ENCODE peak calls at places on chromosomes 2 and 18, in ten cellular contexts. B, R, S, K, A, L, O, Z, Q and D are unnamed samples.

GRCh38 chr2:225458431-225459117 is 59.1 kb downstream of the NYAP2 start:
- DNase-seq in O (no peak), R (no peak), L (no peak), K (no peak), Q (no peak), A (no peak), S (no peak), B (no peak), Z (no peak), D (no peak)

GRCh38 chr18:49890041-49890440 is 76.7 kb upstream of the ACAA2 start:
- DNase-seq in R (no peak), Q (no peak), A (no peak), O (no peak), K (no peak), S (no peak), L (no peak), B (no peak), Z (no peak), D (no peak)

GRCh38 chr2:239506101-239506808 is 105.4 kb upstream of the HDAC4 start:
- DNase-seq in L (no peak), A (no peak), B (no peak), O (no peak), Z (no peak), K (no peak), S (no peak), Q (no peak), R (no peak), D (no peak)

GRCh38 chr2:45918816-45919655 is 267.6 kb downstream of the PRKCE start:
- DNase-seq in A (no peak), K (no peak), S (no peak), Q (no peak), B (no peak), O (no peak), R (peak), L (no peak), Z (no peak), D (no peak)

GRCh38 chr18:25826823-25827617 is 263.4 kb downstream of the SS18 start:
- DNase-seq in Q (no peak), S (no peak), K (no peak), R (no peak), B (peak), O (no peak), Z (no peak), L (peak), A (no peak), D (no peak)

GRCh38 chr2:54557601-54558187 is 101.6 kb downstream of the SPTBN1 start:
- DNase-seq in K (peak), A (no peak), L (peak), Q (peak), S (peak), Z (no peak), O (no peak), B (peak), R (peak), D (peak)

GRCh38 chr18:14969507-14969906 is 221.5 kb downstream of the ANKRD30B start:
- DNase-seq in R (no peak), L (no peak), B (no peak), S (no peak), K (no peak), Q (no peak), Z (no peak), A (no peak), O (no peak), D (peak)

GRCh38 chr2:215764441-215765048 is 248.8 kb downstream of the MREG start:
- DNase-seq in R (no peak), S (no peak), L (no peak), Q (no peak), Z (peak), B (peak), O (peak), K (no peak), A (no peak), D (no peak)

GRCh38 chr2:135773917-135774316 is 32.3 kb downstream of the UBXN4 start:
- DNase-seq in K (no peak), O (no peak), Z (no peak), B (no peak), Q (no peak), S (no peak), L (peak), A (no peak), R (no peak), D (no peak)

GRCh38 chr2:107002735-107003134 is 116.8 kb upstream of the ST6GAL2 start:
- DNase-seq in B (no peak), Q (no peak), K (no peak), O (no peak), A (no peak), R (no peak), Z (no peak), S (no peak), L (no peak), D (no peak)

GRCh38 chr2:173210270-173211196 is 134.9 kb downstream of the MAP3K20 start:
- DNase-seq in A (peak), L (peak), S (peak), Q (peak), Z (peak), R (peak), B (peak), K (peak), O (peak), D (peak)

GRCh38 chr2:46554381-46554780 is 75.0 kb downstream of the TMEM247 start:
- DNase-seq in S (no peak), B (no peak), O (no peak), R (no peak), Z (no peak), Q (no peak), L (no peak), A (peak), K (no peak), D (peak)

GRCh38 chr2:170155723-170156253 is 22.2 kb upstream of the MYO3B start:
- DNase-seq in S (no peak), B (peak), K (no peak), L (no peak), A (no peak), O (no peak), Z (no peak), Q (no peak), R (no peak), D (no peak)

GRCh38 chr2:173978447-173978846 is 13.3 kb upstream of the SP3 start:
- DNase-seq in R (no peak), K (no peak), O (no peak), Q (no peak), B (peak), S (no peak), A (no peak), L (no peak), Z (no peak), D (no peak)

GRCh38 chr2:168639501-168639900 is 162.9 kb upstream of the NOSTRIN start:
- DNase-seq in K (no peak), Q (peak), B (no peak), A (peak), S (peak), O (peak), R (peak), L (peak), Z (peak), D (peak)

GRCh38 chr2:101516833-101517690 is 42.1 kb upstream of the RFX8 start:
- DNase-seq in A (no peak), R (no peak), B (peak), Z (no peak), S (no peak), K (no peak), Q (no peak), O (peak), L (peak), D (no peak)

GRCh38 chr2:113173563-113174368 is at the start of gene PSD4:
- DNase-seq in Q (peak), A (no peak), O (no peak), Z (no peak), K (no peak), B (no peak), S (peak), L (no peak), R (no peak), D (no peak)

GRCh38 chr2:221097568-221097915 is 474.6 kb downstream of the EPHA4 start:
- DNase-seq in S (no peak), Z (peak), L (peak), A (no peak), K (no peak), R (no peak), O (no peak), B (no peak), Q (no peak), D (no peak)

GRCh38 chr2:204486855-204487254 is 58.4 kb upstream of the PARD3B start:
- DNase-seq in S (no peak), R (no peak), A (no peak), O (no peak), K (no peak), L (peak), Q (no peak), B (no peak), Z (no peak), D (no peak)

GRCh38 chr2:97693476-97693875 is 19.9 kb upstream of the ZAP70 start:
- DNase-seq in K (no peak), L (no peak), O (no peak), A (no peak), R (no peak), Q (no peak), S (no peak), B (peak), Z (no peak), D (no peak)

GRCh38 chr18:49082714-49083688 is 132.2 kb upstream of the SMAD7 start:
- DNase-seq in R (no peak), B (peak), A (no peak), Z (no peak), L (no peak), Q (no peak), K (no peak), S (no peak), O (no peak), D (no peak)

GRCh38 chr2:173288561-173288960 is 66.1 kb upstream of the CDCA7 start:
- DNase-seq in Z (peak), L (peak), Q (no peak), R (no peak), S (no peak), A (no peak), O (no peak), B (peak), K (no peak), D (no peak)

GRCh38 chr2:9333591-9334171 is 89.6 kb downstream of the ITGB1BP1 start:
- DNase-seq in Q (peak), R (peak), B (peak), S (peak), Z (peak), O (no peak), A (peak), L (peak), K (peak), D (peak)

GRCh38 chr2:112230371-112230770 is 24.5 kb downstream of the ZC3H8 start:
- DNase-seq in Q (no peak), R (no peak), O (no peak), Z (no peak), S (no peak), B (no peak), K (no peak), A (no peak), L (no peak), D (no peak)

GRCh38 chr18:57771183-57771582 is 31.9 kb downstream of the ATP8B1 start:
- DNase-seq in B (peak), A (no peak), O (no peak), Z (no peak), R (no peak), K (no peak), L (peak), S (no peak), Q (peak), D (no peak)

GRCh38 chr2:130264046-130264445 is 65.8 kb upstream of the TUBA3E start:
- DNase-seq in Z (no peak), Q (no peak), K (no peak), B (no peak), O (no peak), S (no peak), A (no peak), L (no peak), R (no peak), D (no peak)

GRCh38 chr2:240687045-240687740 is 4.5 kb upstream of the AQP12A start:
- DNase-seq in S (no peak), L (no peak), A (no peak), K (no peak), Z (no peak), Q (no peak), R (peak), O (no peak), B (no peak), D (peak)

GRCh38 chr2:8116661-8117060 is 565.2 kb upstream of the ID2 start:
- DNase-seq in B (peak), A (no peak), O (no peak), Q (peak), S (no peak), L (no peak), Z (no peak), K (no peak), R (no peak), D (no peak)

GRCh38 chr2:72011356-72011661 is 136.4 kb downstream of the CYP26B1 start:
- DNase-seq in Q (no peak), O (no peak), L (no peak), A (no peak), K (no peak), R (no peak), S (no peak), Z (no peak), B (no peak), D (no peak)

GRCh38 chr18:25126751-25127150 is 225.2 kb downstream of the ZNF521 start:
- DNase-seq in O (no peak), L (no peak), S (no peak), B (no peak), K (no peak), Q (no peak), A (no peak), R (no peak), Z (no peak), D (no peak)

GRCh38 chr18:46019956-46020355 is 52.1 kb downstream of the PSTPIP2 start:
- DNase-seq in L (no peak), Z (no peak), O (no peak), S (no peak), K (no peak), B (peak), Q (no peak), A (no peak), R (no peak), D (no peak)

GRCh38 chr18:49015886-49016647 is 65.3 kb upstream of the SMAD7 start:
- DNase-seq in O (no peak), R (no peak), A (no peak), L (no peak), S (no peak), Z (no peak), B (no peak), K (no peak), Q (peak), D (no peak)

GRCh38 chr18:21303913-21304312 is 61.9 kb downstream of the GREB1L start:
- DNase-seq in L (peak), S (no peak), R (no peak), Z (no peak), B (peak), Q (no peak), K (no peak), A (no peak), O (no peak), D (no peak)

GRCh38 chr2:26186371-26186770 is 13.5 kb downstream of the GAREM2 start:
- DNase-seq in O (no peak), K (no peak), A (no peak), R (no peak), Q (no peak), S (no peak), L (no peak), B (no peak), Z (no peak), D (no peak)

GRCh38 chr2:105812180-105813044 is 67.7 kb downstream of the NCK2 start:
- DNase-seq in Z (peak), A (no peak), R (peak), B (no peak), Q (no peak), K (peak), S (peak), O (no peak), L (no peak), D (no peak)
- H3K27ac ChIP-seq in Z (peak), A (peak), R (no peak), B (no peak), Q (no peak), K (no peak), S (peak), O (peak), L (peak), D (no peak)

GRCh38 chr2:201696151-201696659 is 2.2 kb downstream of the MPP4 start:
- DNase-seq in A (no peak), L (peak), Q (no peak), S (no peak), O (peak), R (no peak), Z (peak), B (no peak), K (no peak), D (no peak)

GRCh38 chr2:201698588-201699226 is at the start of gene MPP4:
- DNase-seq in B (peak), L (no peak), A (no peak), Z (no peak), R (no peak), K (no peak), S (no peak), Q (no peak), O (no peak), D (no peak)

GRCh38 chr2:201699384-201699783 is 940 bp upstream of the MPP4 start:
- DNase-seq in Q (no peak), O (no peak), R (no peak), S (no peak), Z (no peak), K (no peak), B (no peak), L (no peak), A (no peak), D (no peak)

GRCh38 chr2:201701591-201701990 is 3.1 kb upstream of the MPP4 start:
- DNase-seq in R (no peak), K (no peak), A (no peak), Z (no peak), Q (no peak), L (no peak), S (no peak), O (no peak), B (no peak), D (no peak)

GRCh38 chr2:201697899-201698298 is 545 bp downstream of the MPP4 start:
- DNase-seq in B (peak), K (no peak), S (no peak), O (no peak), Z (peak), Q (no peak), L (peak), R (no peak), A (no peak), D (no peak)
- H3K27ac ChIP-seq in B (peak), K (no peak), S (no peak), O (peak), Z (peak), Q (no peak), L (no peak), R (no peak), A (no peak), D (no peak)

DNA sequence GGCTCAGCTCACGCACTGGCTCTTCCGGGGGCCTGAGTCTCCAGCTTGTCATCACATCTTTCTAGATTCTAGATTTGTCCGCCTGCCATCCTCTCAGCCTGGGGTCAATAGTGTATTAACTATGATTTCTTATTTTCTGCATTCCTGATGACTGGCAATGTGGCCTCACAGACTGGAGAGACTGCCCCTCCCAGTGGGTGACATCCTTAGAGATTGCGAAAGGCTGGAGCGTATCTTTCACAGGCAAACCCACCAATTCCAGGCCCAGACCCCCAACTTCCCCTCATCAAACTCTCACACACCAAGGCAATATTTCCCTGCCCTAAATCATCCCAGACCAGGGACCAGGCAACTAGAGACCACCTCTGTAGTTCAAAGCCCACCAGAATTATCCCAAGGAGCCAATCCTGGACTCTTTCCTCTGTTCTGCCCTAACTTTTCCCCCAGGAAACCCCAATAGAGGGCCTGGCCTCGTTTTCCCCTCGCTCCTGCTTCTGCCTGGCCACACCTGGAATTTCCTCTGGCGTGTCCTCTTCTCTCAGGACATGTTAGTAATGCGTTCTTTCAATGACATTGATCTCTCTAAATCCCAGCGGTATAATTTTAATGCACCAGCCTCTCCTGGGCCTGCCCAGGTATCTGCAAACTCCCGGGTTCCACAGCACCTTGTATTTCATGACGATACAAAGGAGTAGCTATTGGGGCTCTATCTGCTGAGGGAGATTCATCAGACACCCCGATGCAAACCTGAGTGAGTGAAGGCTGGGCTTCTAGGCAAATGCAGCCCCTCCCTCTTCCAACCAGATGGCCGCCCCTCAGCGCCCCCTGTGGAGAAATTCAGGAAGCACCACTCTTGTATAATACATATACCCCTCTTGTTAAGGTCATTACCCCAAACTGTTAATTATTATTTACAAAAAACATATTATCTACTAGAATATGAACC is 2.4 kb upstream of the KCNF1 start:
- DNase-seq in O (no peak), S (no peak), Z (no peak), K (peak), B (no peak), L (no peak), R (no peak), Q (no peak), A (no peak), D (no peak)
- H3K27ac ChIP-seq in O (no peak), S (no peak), Z (no peak), K (no peak), B (no peak), L (no peak), R (no peak), Q (no peak), A (no peak), D (no peak)

DNA sequence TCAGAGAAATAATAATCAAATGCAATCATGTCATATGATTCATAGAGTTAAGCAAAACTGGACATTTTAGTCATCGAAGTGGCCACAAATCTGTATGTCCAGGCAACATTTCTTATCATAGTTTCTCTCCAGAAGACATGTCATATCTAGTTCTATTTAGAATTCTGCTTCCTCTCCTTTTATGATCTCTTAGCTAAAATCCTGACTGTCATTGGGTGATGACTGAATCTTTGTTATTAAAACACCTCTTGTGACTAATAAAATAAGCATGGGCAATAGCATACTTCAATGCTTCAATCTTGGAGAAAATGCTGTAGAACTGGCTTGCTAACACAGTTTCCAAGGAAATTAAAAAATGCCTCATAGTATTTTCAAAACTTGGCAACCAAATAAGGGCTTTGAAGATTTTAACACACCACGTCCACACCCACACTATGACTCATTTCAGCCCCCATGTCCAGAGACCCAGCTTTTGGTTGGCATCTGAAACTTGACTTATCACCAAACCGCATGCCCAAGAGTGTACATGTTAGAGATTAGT is 106.6 kb upstream of the ETAA1 start:
- DNase-seq in Z (no peak), K (no peak), B (peak), A (no peak), L (peak), O (peak), Q (no peak), R (no peak), S (no peak), D (no peak)
- H3K27ac ChIP-seq in Z (no peak), K (no peak), B (no peak), A (no peak), L (no peak), O (peak), Q (no peak), R (no peak), S (no peak), D (no peak)

DNA sequence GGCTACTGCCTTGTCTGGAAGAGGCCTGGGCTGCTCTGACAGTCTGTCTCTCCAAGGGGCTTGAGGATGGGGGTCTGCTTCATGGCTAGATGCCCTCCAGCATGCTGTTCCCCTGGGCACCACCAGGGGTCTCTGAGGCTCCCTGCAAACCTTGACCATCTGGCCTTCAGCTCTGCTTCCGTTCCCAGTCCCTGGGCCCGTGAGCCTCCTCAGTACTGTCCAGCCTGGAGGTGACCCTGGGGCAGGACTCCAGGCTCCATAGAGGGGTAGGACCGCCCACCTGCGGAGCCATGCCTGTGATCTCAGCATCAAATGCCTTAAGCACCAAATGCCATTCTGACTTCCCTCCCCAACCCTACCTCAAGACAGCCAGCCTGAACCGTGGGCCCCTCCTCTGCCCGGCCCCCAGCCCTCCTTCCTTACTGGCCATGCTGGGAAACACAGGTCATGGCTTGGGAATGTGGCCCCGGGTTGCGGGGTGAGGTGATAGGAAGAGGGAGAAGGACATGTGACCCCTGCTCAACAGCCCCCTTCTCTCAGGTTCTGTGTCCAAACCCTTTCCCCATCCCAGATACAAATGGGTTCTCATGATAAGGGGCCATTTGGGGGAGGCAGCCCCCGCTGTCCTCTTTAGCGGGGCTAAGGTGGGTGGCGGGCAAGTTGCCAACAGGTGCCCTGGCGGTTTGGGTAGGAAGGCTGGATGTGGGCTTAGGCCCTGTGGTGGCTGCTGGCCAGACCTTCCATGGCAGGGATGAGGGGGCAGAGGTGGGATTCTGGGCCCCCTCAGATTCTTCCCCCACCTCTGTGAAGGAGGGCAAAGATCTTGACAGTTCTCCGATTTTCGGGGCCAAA is 25.0 kb downstream of the SPEG start:
- DNase-seq in S (peak), Q (peak), L (peak), B (peak), K (peak), O (no peak), A (no peak), Z (no peak), R (peak), D (peak)
- H3K27ac ChIP-seq in S (peak), Q (no peak), L (no peak), B (peak), K (no peak), O (no peak), A (peak), Z (peak), R (no peak), D (peak)